ENCODE peak calls at places on chromosomes 6 and 20, in seven cellular contexts. P, B, W, M, Y, N and D are unnamed samples.

GRCh38 chr6:113089056-113089455 is 741.9 kb downstream of the RFPL4B start:
- DNase-seq in P (no peak), B (no peak), W (no peak), M (no peak), Y (no peak), N (no peak), D (no peak)

GRCh38 chr6:13581700-13582229 is 7.4 kb downstream of the SIRT5 start:
- DNase-seq in P (no peak), B (no peak), W (no peak), M (no peak), Y (no peak), N (no peak), D (no peak)

GRCh38 chr6:39446909-39447308 is 124.4 kb upstream of the KCNK16 start:
- DNase-seq in P (no peak), B (no peak), W (no peak), M (no peak), Y (no peak), N (no peak), D (no peak)

GRCh38 chr6:88538130-88538706 is 372.1 kb upstream of the CNR1 start:
- DNase-seq in P (peak; percentile 9), B (no peak), W (no peak), M (no peak), Y (no peak), N (no peak), D (no peak)

GRCh38 chr6:157034433-157035230 is 257.5 kb downstream of the ARID1B start:
- DNase-seq in P (peak; percentile 43), B (no peak), W (no peak), M (no peak), Y (no peak), N (no peak), D (no peak)

GRCh38 chr6:111972714-111973678 is 80.9 kb upstream of the CCN6 start:
- DNase-seq in P (peak; percentile 94), B (peak; percentile 40), W (peak; percentile 92), M (peak; percentile 69), Y (peak; percentile 77), N (peak; percentile 62), D (no peak)

GRCh38 chr6:31139599-31139998 is 733 bp upstream of the PSORS1C2 start:
- DNase-seq in P (peak; percentile 73), B (no peak), W (no peak), M (no peak), Y (no peak), N (no peak), D (no peak)

GRCh38 chr6:92706976-92707375 is 712.4 kb downstream of the EPHA7 start:
- DNase-seq in P (peak; percentile 34), B (no peak), W (peak; percentile 34), M (no peak), Y (no peak), N (no peak), D (no peak)

GRCh38 chr6:41056768-41057490 is 3.9 kb downstream of the APOBEC2 start:
- DNase-seq in P (no peak), B (no peak), W (no peak), M (no peak), Y (no peak), N (no peak), D (no peak)

GRCh38 chr20:53944796-53945195 is 125.6 kb downstream of the BCAS1 start:
- DNase-seq in P (no peak), B (no peak), W (no peak), M (no peak), Y (no peak), N (no peak), D (no peak)

GRCh38 chr6:63272397-63272796 is 47.4 kb downstream of the LGSN start:
- DNase-seq in P (no peak), B (no peak), W (peak; percentile 0), M (no peak), Y (no peak), N (no peak), D (no peak)

GRCh38 chr6:104566411-104566810 is 293.3 kb downstream of the HACE1 start:
- DNase-seq in P (peak; percentile 29), B (no peak), W (peak; percentile 39), M (no peak), Y (no peak), N (no peak), D (no peak)

GRCh38 chr6:9521152-9521530 is 893.7 kb downstream of the TFAP2A start:
- DNase-seq in P (no peak), B (no peak), W (no peak), M (no peak), Y (no peak), N (no peak), D (no peak)

GRCh38 chr6:66561479-66561878 is 854.5 kb upstream of the EYS start:
- DNase-seq in P (no peak), B (no peak), W (no peak), M (no peak), Y (no peak), N (no peak), D (no peak)

GRCh38 chr20:6792789-6793188 is 25.3 kb downstream of the BMP2 start:
- DNase-seq in P (no peak), B (no peak), W (no peak), M (no peak), Y (no peak), N (no peak), D (no peak)